ENCODE peak calls at places on chromosomes 1 and 21, in nine cellular contexts. X, Y, I, J, T, L, U, B and D are unnamed samples.

GRCh38 chr1:24909388-24909898 is 20.6 kb downstream of the RUNX3 start:
- DNase-seq in X (peak), Y (no peak), I (peak), J (peak), T (peak), L (peak), U (peak), B (peak), D (no peak)

GRCh38 chr1:174376030-174376429 is 71.7 kb upstream of the GPR52 start:
- DNase-seq in X (no peak), Y (no peak), I (no peak), J (no peak), T (no peak), L (no peak), U (no peak), B (no peak), D (no peak)

GRCh38 chr21:14114251-14114650 is 96.5 kb downstream of the LIPI start:
- DNase-seq in X (no peak), Y (no peak), I (no peak), J (no peak), T (no peak), L (no peak), U (no peak), B (no peak), D (no peak)

GRCh38 chr1:228144213-228145049 is 4.4 kb downstream of the GUK1 start:
- DNase-seq in X (no peak), Y (no peak), I (no peak), J (no peak), T (no peak), L (no peak), U (no peak), B (no peak), D (no peak)

GRCh38 chr1:242129103-242129502 is 130.2 kb upstream of the MAP1LC3C start:
- DNase-seq in X (no peak), Y (no peak), I (no peak), J (no peak), T (no peak), L (no peak), U (no peak), B (no peak), D (no peak)

GRCh38 chr1:58765016-58765415 is 18.8 kb downstream of the JUN start:
- DNase-seq in X (no peak), Y (no peak), I (no peak), J (peak), T (no peak), L (no peak), U (no peak), B (no peak), D (no peak)

GRCh38 chr1:40432644-40433385 is 17.5 kb upstream of the ZFP69B start:
- DNase-seq in X (no peak), Y (no peak), I (no peak), J (no peak), T (no peak), L (no peak), U (no peak), B (no peak), D (no peak)

GRCh38 chr1:42966688-42967609 is 8.3 kb upstream of the SLC2A1 start:
- DNase-seq in X (peak), Y (no peak), I (no peak), J (peak), T (no peak), L (peak), U (peak), B (peak), D (no peak)

GRCh38 chr1:16354619-16355018 is 2.3 kb upstream of the FBXO42 start:
- DNase-seq in X (no peak), Y (no peak), I (no peak), J (no peak), T (no peak), L (no peak), U (no peak), B (no peak), D (no peak)

GRCh38 chr1:185250063-185250462 is 67.0 kb downstream of the IVNS1ABP start:
- DNase-seq in X (no peak), Y (no peak), I (no peak), J (no peak), T (no peak), L (no peak), U (no peak), B (no peak), D (no peak)

GRCh38 chr1:200038987-200039848 is 11.7 kb downstream of the NR5A2 start:
- DNase-seq in X (no peak), Y (no peak), I (no peak), J (no peak), T (peak), L (no peak), U (no peak), B (no peak), D (no peak)

GRCh38 chr1:19596065-19596718 is 47.9 kb upstream of the NBL1 start:
- DNase-seq in X (no peak), Y (no peak), I (no peak), J (no peak), T (no peak), L (peak), U (peak), B (no peak), D (no peak)

GRCh38 chr1:107740574-107740973 is 224.4 kb downstream of the VAV3 start:
- DNase-seq in X (no peak), Y (no peak), I (no peak), J (no peak), T (no peak), L (no peak), U (no peak), B (no peak), D (no peak)

GRCh38 chr1:148362930-148363810 is 119.9 kb downstream of the PPIAL4G start:
- DNase-seq in X (no peak), Y (no peak), I (no peak), J (no peak), T (no peak), L (no peak), U (no peak), B (no peak), D (no peak)

GRCh38 chr1:48493970-48494769 is 22.2 kb upstream of the SPATA6 start:
- DNase-seq in X (no peak), Y (peak), I (no peak), J (peak), T (no peak), L (peak), U (no peak), B (peak), D (peak)

GRCh38 chr1:108962681-108963051 is 618 bp downstream of the CLCC1 start:
- DNase-seq in X (no peak), Y (no peak), I (peak), J (no peak), T (no peak), L (no peak), U (peak), B (no peak), D (peak)

GRCh38 chr1:185769136-185769535 is 34.9 kb downstream of the HMCN1 start:
- DNase-seq in X (no peak), Y (no peak), I (no peak), J (no peak), T (no peak), L (no peak), U (no peak), B (no peak), D (no peak)

GRCh38 chr1:246462986-246463385 is 44.1 kb downstream of the SMYD3 start:
- DNase-seq in X (no peak), Y (no peak), I (no peak), J (no peak), T (no peak), L (no peak), U (no peak), B (no peak), D (no peak)

GRCh38 chr1:236795035-236795756 is at the start of gene MTR:
- DNase-seq in X (peak), Y (peak), I (peak), J (peak), T (peak), L (peak), U (peak), B (peak), D (peak)

GRCh38 chr1:101237229-101237837 is 514 bp downstream of the S1PR1 start:
- DNase-seq in X (no peak), Y (no peak), I (no peak), J (peak), T (no peak), L (no peak), U (no peak), B (peak), D (no peak)

GRCh38 chr1:22628698-22629444 is 7.6 kb upstream of the C1QA start:
- DNase-seq in X (no peak), Y (no peak), I (no peak), J (no peak), T (no peak), L (no peak), U (no peak), B (no peak), D (no peak)

GRCh38 chr1:43069481-43070050 is 102.5 kb downstream of the EBNA1BP2 start:
- DNase-seq in X (no peak), Y (no peak), I (no peak), J (no peak), T (no peak), L (peak), U (no peak), B (no peak), D (no peak)

GRCh38 chr1:201585099-201585498 is 46.2 kb downstream of the NAV1 start:
- DNase-seq in X (no peak), Y (no peak), I (no peak), J (no peak), T (no peak), L (no peak), U (no peak), B (no peak), D (no peak)

GRCh38 chr1:159915571-159916239 is 9.6 kb downstream of the TAGLN2 start:
- DNase-seq in X (no peak), Y (no peak), I (no peak), J (no peak), T (no peak), L (no peak), U (no peak), B (no peak), D (no peak)